ENCODE peak calls at places on chromosomes 5 and 9, in four cellular contexts. Z is stomach, P is hepatocyte, T is left lung. L is an unnamed sample. For H3K36me3, H3K4me1 and H3K9me3, the result is how much of the 10 kb centered on the place peaks cover.

GRCh38 chr9:130467371-130467770 is 22.6 kb downstream of the ASS1 start:
- DNase-seq in P (no peak), Z (no peak), T (no peak), L (peak)

GRCh38 chr9:131188986-131189385 is 63.6 kb downstream of the NUP214 start:
- DNase-seq in T (no peak), Z (no peak), P (no peak), L (no peak)

GRCh38 chr5:147836439-147836838 is 5.0 kb upstream of the SPINK1 start:
- DNase-seq in P (no peak), Z (no peak), T (no peak), L (no peak)

GRCh38 chr5:156076912-156077311 is 250.1 kb upstream of the SGCD start:
- DNase-seq in Z (no peak), T (no peak), P (no peak), L (no peak)

GRCh38 chr5:139141410-139141809 is 56.8 kb downstream of the SIL1 start:
- DNase-seq in P (no peak), Z (no peak), T (no peak), L (no peak)

GRCh38 chr5:133531634-133532033 is 80.7 kb downstream of the FSTL4 start:
- DNase-seq in T (no peak), Z (no peak), P (no peak), L (peak)

GRCh38 chr9:99118782-99119466 is 14.0 kb downstream of the TGFBR1 start:
- DNase-seq in P (no peak), T (no peak), Z (no peak), L (no peak)

GRCh38 chr5:910769-911160 is 18.1 kb downstream of the TRIP13 start:
- DNase-seq in P (no peak), Z (no peak), T (no peak), L (no peak)

GRCh38 chr9:7117676-7118561 is 360.1 kb downstream of the KDM4C start:
- DNase-seq in Z (no peak), P (no peak), T (no peak), L (no peak)

GRCh38 chr5:146203011-146203871 is at the start of gene RBM27:
- DNase-seq in P (peak), T (peak), Z (peak), L (peak)

GRCh38 chr5:102865171-102865509 is 110.0 kb downstream of the PAM start:
- DNase-seq in T (no peak), Z (no peak), P (no peak), L (no peak)

GRCh38 chr5:38208782-38209378 is 49.5 kb upstream of the EGFLAM start:
- DNase-seq in Z (no peak), P (peak), T (no peak), L (peak)

GRCh38 chr5:98767563-98767962 is 5.9 kb upstream of the RGMB start:
- DNase-seq in T (no peak), P (no peak), Z (no peak), L (no peak)

GRCh38 chr9:15423328-15423985 is 781 bp downstream of the SNAPC3 start:
- DNase-seq in P (peak), Z (no peak), T (no peak), L (peak)

GRCh38 chr5:138466900-138467710 is 1.8 kb downstream of the EGR1 start:
- DNase-seq in P (peak), T (no peak), Z (peak), L (no peak)

GRCh38 chr9:113511047-113511521 is 47.6 kb downstream of the RGS3 start:
- DNase-seq in P (no peak), Z (peak), T (no peak), L (no peak)

GRCh38 chr5:10793785-10794184 is 32.8 kb upstream of the DAP start:
- DNase-seq in Z (no peak), P (no peak), T (no peak), L (no peak)

GRCh38 chr5:60287174-60287771 is 393.7 kb upstream of the PDE4D start:
- DNase-seq in P (peak), Z (peak), T (peak), L (peak)

GRCh38 chr5:55101556-55102276 is 730 bp upstream of the GZMA start:
- DNase-seq in Z (no peak), P (no peak), T (no peak), L (no peak)

GRCh38 chr9:36034911-36035490 is 1.7 kb upstream of the RECK start:
- DNase-seq in Z (no peak), T (no peak), P (no peak), L (no peak)

GRCh38 chr9:16873131-16873787 is 2.8 kb upstream of the BNC2 start:
- DNase-seq in Z (no peak), T (no peak), P (peak), L (no peak)

GRCh38 chr5:80346055-80346454 is 26.3 kb downstream of the SPZ1 start:
- DNase-seq in P (peak), Z (no peak), T (no peak), L (peak)

GRCh38 chr9:120921751-120922181 is 4.8 kb downstream of the TRAF1 start:
- DNase-seq in T (no peak), Z (no peak), P (peak), L (no peak)

GRCh38 chr9:100084734-100085133 is 14.1 kb downstream of the ERP44 start:
- DNase-seq in P (no peak), T (no peak), Z (no peak), L (no peak)

GRCh38 chr5:128263357-128263756 is 179.8 kb downstream of the SLC12A2 start:
- DNase-seq in P (no peak), Z (no peak), T (no peak), L (no peak)
- H3K36me3 ChIP-seq in P (under half), Z (under half), T (under half), L (under half)

DNA sequence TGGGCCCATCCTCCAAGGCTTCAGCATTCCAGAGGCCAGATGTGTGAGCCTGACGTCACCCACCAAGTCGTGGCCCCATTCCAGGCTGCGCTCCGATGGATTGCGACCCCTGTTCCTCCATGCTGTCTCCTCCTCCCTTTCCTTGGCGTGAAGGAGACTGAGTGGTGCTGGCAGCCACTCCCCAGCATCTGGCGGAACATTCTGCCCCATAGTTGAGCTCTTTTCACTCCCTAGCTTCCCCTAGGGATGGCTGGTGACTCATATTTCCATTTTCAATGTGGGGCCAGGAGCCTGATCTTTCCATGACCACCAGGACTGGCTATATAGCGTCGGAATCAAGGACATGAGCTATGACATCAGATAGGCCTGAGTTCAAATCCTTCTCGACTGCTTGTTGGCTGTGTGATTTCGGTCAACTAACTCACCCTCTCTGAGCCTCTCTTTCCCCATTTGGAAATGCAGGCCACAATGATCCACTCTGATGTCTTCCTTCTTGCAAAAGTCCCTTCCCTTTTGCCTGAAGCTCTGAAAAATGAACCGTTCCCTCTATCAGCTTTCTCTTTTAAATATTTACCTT is 24.5 kb upstream of the DUSP1 start:
- DNase-seq in Z (peak), P (peak), T (peak), L (peak)
- H3K4me1 ChIP-seq in Z (under half), P (under half), T (half or more), L (under half)

GRCh38 chr5:72427488-72428437 is 79.4 kb downstream of the ZNF366 start:
- DNase-seq in Z (no peak), T (no peak), P (peak), L (peak)
- H3K9me3 ChIP-seq in Z (under half), T (under half), P (under half), L (under half)

GRCh38 chr9:135226369-135227050 is 139.0 kb downstream of the OLFM1 start:
- DNase-seq in T (no peak), Z (no peak), P (no peak), L (no peak)
- H3K36me3 ChIP-seq in T (under half), Z (under half), P (under half), L (under half)

GRCh38 chr9:134335095-134335489 is 8.8 kb downstream of the RXRA start:
- DNase-seq in T (no peak), P (no peak), Z (no peak), L (no peak)

GRCh38 chr9:134336924-134337323 is 10.7 kb downstream of the RXRA start:
- DNase-seq in Z (no peak), T (no peak), P (no peak), L (no peak)

GRCh38 chr9:134335490-134336173 is 9.4 kb downstream of the RXRA start:
- DNase-seq in T (no peak), P (no peak), Z (peak), L (no peak)

GRCh38 chr9:134337469-134337868 is 11.2 kb downstream of the RXRA start:
- DNase-seq in T (no peak), Z (no peak), P (no peak), L (no peak)

GRCh38 chr9:134336174-134336705 is 10.0 kb downstream of the RXRA start:
- DNase-seq in P (no peak), Z (no peak), T (no peak), L (no peak)
- H3K4me1 ChIP-seq in P (half or more), Z (half or more), T (half or more), L (under half)

DNA sequence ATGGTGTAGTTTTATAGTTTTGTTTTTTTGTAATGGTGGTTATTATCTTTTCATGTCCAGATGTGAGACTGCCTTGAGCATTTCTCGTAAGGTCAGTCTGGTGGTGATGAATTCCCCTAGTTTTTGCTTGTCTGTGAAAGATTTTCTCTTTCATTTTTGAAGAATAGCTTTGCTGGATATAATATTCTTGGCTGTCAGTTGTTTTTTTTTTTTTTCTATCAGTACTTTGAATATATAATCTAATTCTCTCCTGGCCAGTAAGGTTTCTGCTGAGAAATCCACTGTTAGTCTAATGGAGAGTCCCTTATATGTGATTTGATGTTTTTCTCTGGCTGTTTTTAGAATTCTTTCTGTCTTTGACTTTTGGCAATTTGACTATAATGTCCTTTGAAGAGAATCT is 106.9 kb downstream of the CARTPT start:
- DNase-seq in T (no peak), P (no peak), Z (no peak), L (no peak)
- H3K9me3 ChIP-seq in T (under half), P (under half), Z (under half), L (under half)

DNA sequence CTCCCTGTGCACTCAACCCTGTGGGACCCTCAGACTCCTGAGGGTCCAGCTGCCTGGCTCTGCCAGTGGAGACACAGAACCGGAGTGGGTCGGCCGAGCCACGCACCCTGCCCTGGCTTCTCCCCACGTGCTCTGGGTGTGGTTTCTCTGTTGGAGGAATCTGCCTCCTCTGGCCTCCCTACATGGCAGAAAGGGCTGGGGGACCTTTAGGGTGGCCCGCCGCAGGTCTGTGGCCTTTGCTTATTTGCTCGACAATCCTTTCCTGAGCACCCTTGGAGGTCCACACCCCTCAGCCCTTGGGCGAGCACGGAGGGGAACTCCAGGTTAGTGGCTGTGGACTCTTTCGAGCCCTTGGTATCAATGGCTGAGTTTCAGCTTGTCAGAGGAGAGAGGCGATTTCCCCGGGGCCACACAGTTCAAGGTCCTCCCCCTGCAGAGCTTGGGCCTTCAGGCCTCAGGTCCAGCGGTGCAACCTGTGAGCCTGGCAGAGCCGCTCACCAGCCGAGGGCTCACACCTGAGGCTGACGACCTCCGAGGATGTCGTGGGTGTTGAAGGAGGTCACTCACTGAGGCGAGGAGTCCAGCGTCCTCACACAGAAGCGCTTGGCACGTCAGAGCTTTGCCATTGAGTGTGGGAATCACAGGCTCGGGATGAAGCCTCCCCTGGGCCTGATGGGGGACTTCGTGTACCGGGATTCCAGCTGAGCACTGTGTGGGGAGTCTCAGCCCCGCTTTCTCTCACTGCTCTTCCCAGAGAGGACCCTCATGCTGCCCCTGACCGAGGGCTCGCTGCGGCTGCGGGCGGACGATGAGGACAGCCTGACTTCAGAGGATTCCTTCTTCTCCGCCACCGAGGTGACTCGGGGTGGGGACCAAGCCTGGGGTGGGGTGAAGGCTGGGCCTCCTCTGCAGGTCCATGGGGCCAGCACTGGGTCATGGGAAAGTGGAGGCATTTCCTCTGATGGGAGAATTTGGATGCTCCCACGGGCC is 20.8 kb upstream of the DOLPP1 start:
- DNase-seq in P (no peak), T (no peak), Z (no peak), L (no peak)
- H3K36me3 ChIP-seq in P (under half), T (under half), Z (half or more), L (under half)

DNA sequence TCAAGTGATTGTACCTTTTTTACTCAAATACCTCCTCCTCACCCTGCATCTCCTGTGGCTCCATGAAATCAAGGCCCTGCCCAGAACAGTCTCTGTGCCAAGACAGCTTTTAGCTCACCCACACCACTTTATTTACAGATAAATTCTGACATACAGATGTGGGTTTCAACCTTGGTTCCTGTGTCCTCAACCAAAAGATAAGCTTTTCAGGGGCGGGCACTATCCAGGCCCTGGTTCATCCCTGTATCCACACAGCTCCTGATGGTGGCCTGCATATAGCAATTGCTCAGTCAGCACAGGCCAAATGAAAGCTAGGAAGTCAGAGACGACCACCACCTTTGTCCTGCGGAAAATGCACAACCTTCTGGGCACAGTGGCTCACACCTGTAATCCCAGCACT is 8.3 kb downstream of the SHB start:
- DNase-seq in P (no peak), Z (no peak), T (no peak), L (no peak)
- H3K4me1 ChIP-seq in P (half or more), Z (half or more), T (half or more), L (under half)